ENCODE peak calls at places on chromosomes 5 and 9, in four cellular contexts. M is activated T-cell treated with anti-CD3 and anti-CD28 coated beads for 24 hours, L is AG10803, B is head of caudate nucleus. I is an unnamed sample.

GRCh38 chr5:83846601-83847000 is 125.9 kb upstream of the HAPLN1 start:
- DNase-seq in B (no peak), L (no peak), M (no peak), I (no peak)

GRCh38 chr5:140038373-140038957 is 4.6 kb downstream of the NRG2 start:
- DNase-seq in M (no peak), B (no peak), L (peak), I (no peak)

GRCh38 chr9:1008256-1008655 is 31.8 kb downstream of the DMRT3 start:
- DNase-seq in M (no peak), L (peak), B (no peak), I (no peak)

GRCh38 chr9:108643756-108644510 is 211.9 kb downstream of the ACTL7B start:
- DNase-seq in L (no peak), M (no peak), B (no peak), I (no peak)

GRCh38 chr5:6731465-6732237 is 18.4 kb downstream of the TENT4A start:
- DNase-seq in B (no peak), M (no peak), L (peak), I (no peak)

GRCh38 chr9:129962889-129963703 is 79.9 kb downstream of the FNBP1 start:
- DNase-seq in L (peak), M (peak), B (no peak), I (no peak)

GRCh38 chr5:59587489-59588337 is 305.8 kb downstream of the PDE4D start:
- DNase-seq in M (no peak), L (peak), B (peak), I (peak)

GRCh38 chr5:78757269-78758053 is 108.9 kb upstream of the LHFPL2 start:
- DNase-seq in L (peak), B (no peak), M (no peak), I (no peak)

GRCh38 chr9:69946800-69947437 is 96.7 kb upstream of the MAMDC2 start:
- DNase-seq in B (no peak), M (no peak), L (peak), I (no peak)

GRCh38 chr5:11335881-11336760 is 568.1 kb downstream of the CTNND2 start:
- DNase-seq in B (no peak), L (no peak), M (no peak), I (no peak)

GRCh38 chr9:122338989-122339388 is 31.8 kb upstream of the PTGS1 start:
- DNase-seq in B (peak), L (peak), M (no peak), I (no peak)

GRCh38 chr5:74595143-74595915 is 45.2 kb downstream of the ENC1 start:
- DNase-seq in M (no peak), L (peak), B (no peak), I (no peak)

GRCh38 chr9:137429974-137430722 is 7.0 kb downstream of the NOXA1 start:
- DNase-seq in L (no peak), M (no peak), B (no peak), I (no peak)

GRCh38 chr5:67066815-67067214 is 129.8 kb downstream of the CD180 start:
- DNase-seq in M (no peak), B (no peak), L (no peak), I (no peak)

GRCh38 chr5:5583023-5583765 is 160.7 kb downstream of the ICE1 start:
- DNase-seq in B (no peak), M (no peak), L (no peak), I (no peak)

GRCh38 chr5:154311362-154311761 is 120.8 kb downstream of the GALNT10 start:
- DNase-seq in M (no peak), B (no peak), L (peak), I (no peak)

GRCh38 chr9:120977321-120977720 is 50.7 kb upstream of the TRAF1 start:
- DNase-seq in M (no peak), B (no peak), L (no peak), I (no peak)

GRCh38 chr5:132485641-132486317 is 4.8 kb downstream of the IRF1 start:
- DNase-seq in M (no peak), B (peak), L (no peak), I (no peak)

GRCh38 chr9:21817176-21817575 is 14.7 kb downstream of the MTAP start:
- DNase-seq in M (no peak), L (peak), B (no peak), I (no peak)

GRCh38 chr9:88460583-88461332 is 72.5 kb downstream of the SPIN1 start:
- DNase-seq in L (peak), B (peak), M (peak), I (no peak)

GRCh38 chr5:168712280-168712924 is 133.2 kb upstream of the PANK3 start:
- DNase-seq in B (no peak), M (no peak), L (peak), I (no peak)

GRCh38 chr9:125744616-125745387 is 2.4 kb upstream of the PBX3 start:
- DNase-seq in M (no peak), L (peak), B (no peak), I (no peak)

GRCh38 chr5:66511491-66511890 is 84.7 kb upstream of the MAST4 start:
- DNase-seq in L (no peak), M (no peak), B (no peak), I (no peak)

GRCh38 chr5:176779537-176779936 is 30.8 kb upstream of the UNC5A start:
- DNase-seq in L (no peak), B (no peak), M (no peak), I (no peak)

GRCh38 chr5:175692235-175692995 is 34.5 kb downstream of the HRH2 start:
- DNase-seq in M (no peak), L (no peak), B (no peak), I (no peak)

GRCh38 chr5:165996484-165996883 is 2295.0 kb upstream of the WWC1 start:
- DNase-seq in B (no peak), M (no peak), L (no peak), I (no peak)

GRCh38 chr9:109409998-109410397 is 88.1 kb downstream of the PTPN3 start:
- DNase-seq in B (no peak), M (no peak), L (no peak), I (no peak)

GRCh38 chr9:70049236-70049635 is 5.6 kb downstream of the MAMDC2 start:
- DNase-seq in B (no peak), L (peak), M (no peak), I (no peak)

GRCh38 chr5:38738898-38739743 is 106.7 kb upstream of the OSMR start:
- DNase-seq in L (no peak), M (no peak), B (no peak), I (no peak)

GRCh38 chr5:116453920-116454319 is 120.7 kb downstream of the SEMA6A start:
- DNase-seq in B (no peak), M (no peak), L (peak), I (no peak)

GRCh38 chr5:14270212-14270702 is 127.1 kb downstream of the TRIO start:
- DNase-seq in L (peak), B (no peak), M (no peak), I (no peak)

GRCh38 chr9:19342927-19343326 is 37.1 kb downstream of the RPS6 start:
- DNase-seq in L (no peak), B (no peak), M (no peak), I (no peak)

GRCh38 chr5:178625679-178626483 is 969 bp downstream of the CLK4 start:
- DNase-seq in M (no peak), L (peak), B (peak), I (no peak)

GRCh38 chr5:34991486-34992238 is 56.1 kb downstream of the AGXT2 start:
- DNase-seq in L (no peak), B (no peak), M (no peak), I (no peak)

GRCh38 chr9:98642661-98643312 is 65.9 kb downstream of the GABBR2 start:
- DNase-seq in L (no peak), M (no peak), B (peak), I (no peak)

GRCh38 chr5:180313677-180314076 is 21.8 kb upstream of the MAPK9 start:
- DNase-seq in B (no peak), L (no peak), M (peak), I (peak)

GRCh38 chr5:180806351-180807011 is 3.9 kb upstream of the MGAT1 start:
- DNase-seq in B (no peak), M (no peak), L (no peak), I (no peak)